ENCODE peak calls at places on chromosomes 12 and 14, in five cellular contexts. A is PC-9, Q is hepatocyte, X is BE2C, J is mammary epithelial cell. D is an unnamed sample. For H3K36me3 and H3K27me3, the result is how much of the 10 kb centered on the place peaks cover.

GRCh38 chr14:68248481-68249255 is 429.1 kb downstream of the RAD51B start:
- DNase-seq in A (peak), Q (peak), X (no peak), J (peak), D (peak)

GRCh38 chr14:94738786-94739185 is 31.1 kb downstream of the GSC start:
- DNase-seq in A (no peak), Q (no peak), X (no peak), J (no peak), D (no peak)

GRCh38 chr12:563899-564298 is 99.3 kb downstream of the NINJ2 start:
- DNase-seq in A (no peak), Q (no peak), X (no peak), J (no peak), D (no peak)

GRCh38 chr14:50947446-50947845 is 3.2 kb upstream of the PYGL start:
- DNase-seq in A (no peak), Q (no peak), X (no peak), J (peak), D (no peak)

GRCh38 chr12:4282892-4283511 is 9.4 kb downstream of the CCND2 start:
- DNase-seq in A (no peak), Q (no peak), X (no peak), J (no peak), D (peak)

GRCh38 chr12:63978519-63978918 is 134.0 kb downstream of the SRGAP1 start:
- DNase-seq in A (peak), Q (no peak), X (no peak), J (peak), D (no peak)

GRCh38 chr12:127515941-127516340 is 751.0 kb upstream of the TMEM132C start:
- DNase-seq in A (no peak), Q (no peak), X (no peak), J (no peak), D (no peak)

GRCh38 chr12:94174576-94174975 is 26.2 kb downstream of the PLXNC1 start:
- DNase-seq in A (no peak), Q (no peak), X (no peak), J (no peak), D (no peak)

GRCh38 chr14:99575043-99576023 is 28.7 kb downstream of the CCDC85C start:
- DNase-seq in A (peak), Q (no peak), X (peak), J (peak), D (no peak)

GRCh38 chr14:32627545-32628298 is 298.6 kb downstream of the AKAP6 start:
- DNase-seq in A (no peak), Q (peak), X (no peak), J (no peak), D (no peak)

GRCh38 chr14:68975667-68976066 is 3.4 kb downstream of the ACTN1 start:
- DNase-seq in A (no peak), Q (peak), X (no peak), J (peak), D (no peak)

GRCh38 chr14:92362781-92363235 is 39.8 kb downstream of the SLC24A4 start:
- DNase-seq in A (no peak), Q (no peak), X (no peak), J (no peak), D (no peak)

GRCh38 chr14:27386391-27386790 is 788.6 kb upstream of the NOVA1 start:
- DNase-seq in A (no peak), Q (no peak), X (no peak), J (no peak), D (no peak)

GRCh38 chr14:21940887-21941855 is 267.6 kb upstream of the OR4E1 start:
- DNase-seq in A (no peak), Q (peak), X (peak), J (peak), D (peak)

GRCh38 chr12:114026805-114027204 is 60.7 kb upstream of the RBM19 start:
- DNase-seq in A (no peak), Q (no peak), X (no peak), J (no peak), D (no peak)

GRCh38 chr14:68948686-68949085 is 30.4 kb downstream of the ACTN1 start:
- DNase-seq in A (no peak), Q (no peak), X (peak), J (no peak), D (no peak)

GRCh38 chr12:52191841-52192791 is at the start of gene KRT80:
- DNase-seq in A (peak), Q (peak), X (peak), J (peak), D (peak)

GRCh38 chr14:98984719-98985041 is 287.3 kb downstream of the BCL11B start:
- DNase-seq in A (no peak), Q (no peak), X (no peak), J (no peak), D (no peak)

GRCh38 chr12:100574262-100575074 is 984 bp downstream of the GAS2L3 start:
- DNase-seq in A (peak), Q (peak), X (peak), J (peak), D (peak)

GRCh38 chr12:108822458-108823205 is 34.8 kb downstream of the SSH1 start:
- DNase-seq in A (peak), Q (no peak), X (no peak), J (no peak), D (no peak)

GRCh38 chr12:88081247-88081646 is 52.0 kb upstream of the C12orf50 start:
- DNase-seq in A (no peak), Q (no peak), X (no peak), J (no peak), D (no peak)

GRCh38 chr12:60501124-60501729 is 905.4 kb downstream of the SLC16A7 start:
- DNase-seq in A (no peak), Q (peak), X (no peak), J (peak), D (no peak)

GRCh38 chr12:62191747-62192485 is 68.3 kb upstream of the USP15 start:
- DNase-seq in A (no peak), Q (peak), X (no peak), J (peak), D (peak)

GRCh38 chr14:94050231-94050880 is 24.2 kb downstream of the OTUB2 start:
- DNase-seq in A (no peak), Q (no peak), X (no peak), J (no peak), D (no peak)

GRCh38 chr12:91202390-91202789 is 19.8 kb upstream of the DCN start:
- DNase-seq in A (no peak), Q (no peak), X (no peak), J (peak), D (no peak)

GRCh38 chr12:67909091-67909531 is 80.1 kb upstream of the IFNG-AS1 start:
- DNase-seq in A (peak), Q (no peak), X (no peak), J (peak), D (no peak)

GRCh38 chr12:3218150-3218845 is 141.1 kb downstream of the TSPAN9 start:
- DNase-seq in A (no peak), Q (peak), X (peak), J (peak), D (peak)

GRCh38 chr14:84029246-84029645 is 1500.7 kb upstream of the FLRT2 start:
- DNase-seq in A (no peak), Q (no peak), X (no peak), J (no peak), D (no peak)

GRCh38 chr12:18430425-18431048 is 169.2 kb downstream of the PIK3C2G start:
- DNase-seq in A (no peak), Q (peak), X (peak), J (peak), D (peak)

GRCh38 chr12:78167510-78167909 is 336.8 kb downstream of the NAV3 start:
- DNase-seq in A (no peak), Q (no peak), X (peak), J (no peak), D (no peak)

GRCh38 chr14:90574640-90575131 is 177.9 kb downstream of the CALM1 start:
- DNase-seq in A (no peak), Q (no peak), X (no peak), J (no peak), D (peak)

GRCh38 chr14:28765169-28765906 is 1.2 kb upstream of the FOXG1 start:
- DNase-seq in A (no peak), Q (no peak), X (no peak), J (no peak), D (no peak)
- H3K4me3 ChIP-seq in A (no peak), Q (peak), X (no peak), J (no peak), D (peak)

DNA sequence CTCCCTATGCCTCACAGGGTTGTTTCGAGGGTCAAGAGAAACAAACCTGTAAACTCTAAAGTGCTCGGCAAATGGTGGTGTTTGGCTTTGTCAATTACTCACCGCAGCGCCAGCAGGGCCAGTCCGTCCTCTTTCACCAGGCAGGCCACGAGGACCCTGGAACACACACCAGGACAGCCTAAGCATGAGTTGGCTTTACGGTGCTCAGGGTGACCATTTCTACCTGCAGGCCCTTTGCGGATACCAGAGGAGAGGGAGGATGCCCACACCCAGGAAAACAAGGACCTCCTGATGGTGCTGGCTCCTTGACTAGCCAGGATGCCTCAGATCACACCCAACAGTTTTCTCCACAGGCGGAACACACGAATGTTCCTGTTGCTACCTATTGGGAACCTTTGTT is 11.5 kb downstream of the COL2A1 start:
- DNase-seq in A (no peak), Q (no peak), X (no peak), J (no peak), D (no peak)
- H3K36me3 ChIP-seq in A (under half), Q (under half), X (under half), J (under half), D (under half)

GRCh38 chr12:86671001-86671400 is 414.8 kb upstream of the MGAT4C start:
- DNase-seq in A (no peak), Q (no peak), X (no peak), J (no peak), D (no peak)

GRCh38 chr12:86681062-86681461 is 424.9 kb upstream of the MGAT4C start:
- DNase-seq in A (no peak), Q (no peak), X (no peak), J (no peak), D (no peak)

DNA sequence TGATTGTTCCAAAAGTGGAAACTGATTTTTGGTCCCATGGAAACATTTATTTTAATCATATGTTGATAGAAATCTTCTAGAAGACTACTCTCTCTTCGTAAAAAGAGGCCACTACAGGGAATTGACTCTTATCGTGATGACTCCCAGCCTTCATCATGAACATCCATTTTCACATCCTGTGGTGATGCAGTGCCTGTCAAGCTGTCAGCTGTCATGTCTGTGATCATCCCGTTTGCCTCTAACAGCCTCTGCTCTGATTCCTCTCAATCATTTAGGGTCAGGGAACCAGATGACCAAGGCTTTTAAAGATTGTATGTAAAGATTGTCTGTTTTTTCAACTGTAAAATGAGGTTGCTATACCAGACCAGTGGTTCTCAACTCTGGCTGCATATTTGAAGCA is 419.0 kb upstream of the MGAT4C start:
- DNase-seq in A (no peak), Q (no peak), X (peak), J (no peak), D (no peak)
- H3K27me3 ChIP-seq in A (under half), Q (under half), X (under half), J (under half), D (under half)

GRCh38 chr12:46384451-46385301 is 12.1 kb upstream of the SLC38A2 start:
- DNase-seq in A (peak), Q (no peak), X (no peak), J (no peak), D (no peak)
- H3K4me3 ChIP-seq in A (peak), Q (peak), X (peak), J (peak), D (peak)

GRCh38 chr12:132665149-132665491 is 22.0 kb downstream of the POLE start:
- DNase-seq in A (no peak), Q (no peak), X (no peak), J (no peak), D (no peak)

GRCh38 chr12:132665794-132666193 is 21.3 kb downstream of the POLE start:
- DNase-seq in A (no peak), Q (no peak), X (no peak), J (no peak), D (no peak)

GRCh38 chr12:132664206-132665148 is 22.7 kb downstream of the POLE start:
- DNase-seq in A (no peak), Q (no peak), X (no peak), J (no peak), D (no peak)

GRCh38 chr12:132661972-132662371 is 25.2 kb downstream of the POLE start:
- DNase-seq in A (no peak), Q (no peak), X (no peak), J (no peak), D (no peak)

GRCh38 chr12:132662901-132663755 is 24.0 kb downstream of the POLE start:
- DNase-seq in A (no peak), Q (no peak), X (no peak), J (no peak), D (no peak)
- H3K36me3 ChIP-seq in A (under half), Q (under half), X (half or more), J (half or more), D (half or more)

DNA sequence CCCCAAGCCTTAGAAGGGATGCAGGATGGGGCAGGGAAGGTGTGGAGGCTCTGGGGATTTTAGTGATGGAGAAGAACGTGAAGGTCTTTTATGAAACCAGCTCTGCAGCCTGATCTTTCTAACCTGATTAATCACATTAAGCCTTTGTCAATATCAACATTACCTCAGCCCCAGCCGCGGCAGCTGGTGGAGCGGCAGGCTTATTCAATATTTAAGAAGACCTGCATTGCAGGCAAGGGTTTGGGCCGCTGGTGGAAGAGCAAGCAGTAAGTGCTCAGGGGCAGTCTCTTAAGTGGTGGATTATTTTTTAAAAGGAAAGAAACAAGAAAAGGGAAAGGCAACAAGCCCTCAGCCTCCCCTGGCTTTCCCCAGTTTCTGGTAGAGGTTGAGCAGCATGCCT is 16.6 kb downstream of the RPH3A start:
- DNase-seq in A (no peak), Q (no peak), X (peak), J (no peak), D (no peak)
- H3K27me3 ChIP-seq in A (half or more), Q (half or more), X (under half), J (under half), D (under half)

GRCh38 chr12:24760162-24760561 is 188.7 kb downstream of the BCAT1 start:
- DNase-seq in A (no peak), Q (no peak), X (no peak), J (peak), D (no peak)
- H3K4me3 ChIP-seq in A (no peak), Q (no peak), X (no peak), J (no peak), D (no peak)

DNA sequence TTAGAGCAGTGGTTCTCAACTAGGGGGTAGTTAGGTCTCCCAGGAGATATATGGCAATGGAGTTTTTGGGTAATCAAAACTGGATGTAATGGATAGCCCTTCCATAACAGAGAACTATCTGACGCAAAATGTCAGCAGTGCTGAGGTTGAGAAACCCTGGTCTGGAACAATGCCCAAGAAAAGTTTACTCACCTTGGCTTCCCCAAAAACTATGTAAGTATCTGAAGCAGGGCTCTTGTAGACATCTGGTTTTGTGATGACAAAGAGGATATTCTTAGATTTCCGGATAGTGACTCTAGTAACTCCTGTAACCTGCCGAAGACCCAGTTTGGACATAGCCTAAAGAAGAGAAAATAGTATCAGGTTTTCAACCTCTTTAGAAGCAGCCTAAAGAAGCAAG is 11.8 kb downstream of the NACA start:
- DNase-seq in A (no peak), Q (no peak), X (no peak), J (no peak), D (no peak)
- H3K36me3 ChIP-seq in A (half or more), Q (under half), X (half or more), J (under half), D (under half)

DNA sequence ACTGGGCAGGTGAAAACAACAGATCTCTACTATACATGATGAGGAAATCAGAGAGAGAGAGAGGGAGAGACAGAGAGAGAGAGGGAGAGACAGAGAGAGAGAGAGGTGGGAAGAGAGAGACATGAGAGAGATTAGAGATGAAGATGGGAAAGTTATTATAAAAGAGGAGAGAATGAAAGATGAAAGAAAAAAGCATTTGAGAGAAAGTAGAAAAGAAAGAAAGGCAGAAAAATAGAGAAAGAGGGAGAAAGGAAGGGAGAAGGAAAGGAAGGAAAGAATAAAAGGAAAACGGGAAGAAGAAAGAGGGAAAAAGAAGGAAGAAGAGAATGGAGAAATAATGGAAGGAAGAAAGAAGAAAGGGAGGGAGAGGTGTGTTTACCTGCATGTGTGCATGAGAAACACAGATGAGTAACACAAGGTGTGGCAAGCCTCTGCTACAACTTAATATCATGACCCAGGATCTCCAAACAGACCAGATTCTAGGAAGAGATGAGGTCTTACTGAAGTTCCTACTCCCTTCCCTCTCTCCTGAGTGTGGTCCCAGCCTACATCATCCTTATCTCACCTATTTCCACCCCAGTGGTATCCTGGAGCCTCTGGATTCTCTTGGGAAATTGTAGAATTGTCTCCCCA is 176.3 kb downstream of the C12orf75 start:
- DNase-seq in A (no peak), Q (no peak), X (no peak), J (peak), D (no peak)
- H3K27me3 ChIP-seq in A (under half), Q (under half), X (under half), J (under half), D (under half)

DNA sequence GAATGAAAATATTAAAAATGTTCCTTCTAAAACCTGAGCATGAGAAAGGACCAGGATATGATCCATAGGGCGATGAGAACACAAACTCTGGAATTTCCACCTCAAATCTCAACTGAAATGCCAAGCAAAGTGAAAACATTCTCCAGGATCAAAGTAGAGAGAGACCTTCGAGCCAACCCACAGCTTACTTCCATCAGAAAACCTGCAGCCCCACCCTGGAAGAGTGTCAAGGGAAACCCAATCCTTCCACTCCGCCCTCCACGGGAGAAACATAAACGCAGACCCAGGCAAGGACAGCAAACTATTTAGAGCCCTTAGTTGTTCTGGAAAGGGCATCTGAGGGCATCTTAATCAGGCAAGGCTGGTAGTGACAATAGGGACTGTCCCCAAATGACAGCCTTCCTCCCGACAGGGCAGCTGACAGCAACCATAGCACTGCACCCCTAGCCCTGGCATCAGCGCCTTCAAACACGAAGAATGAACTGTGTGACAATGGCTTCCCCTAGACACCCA is 21.8 kb downstream of the SLC15A4 start:
- DNase-seq in A (no peak), Q (no peak), X (no peak), J (peak), D (no peak)
- H3K4me3 ChIP-seq in A (no peak), Q (no peak), X (no peak), J (no peak), D (no peak)